ENCODE peak calls at places on chromosomes 2 and 18, in six cellular contexts. D, T, L, S, A and G are unnamed samples.

GRCh38 chr18:42442661-42443060 is 487.6 kb downstream of the PIK3C3 start:
- DNase-seq in D (no peak), T (no peak), L (no peak), S (no peak), A (no peak), G (no peak)

GRCh38 chr2:231315896-231316295 is 79.6 kb upstream of the B3GNT7 start:
- DNase-seq in D (no peak), T (no peak), L (no peak), S (no peak), A (no peak), G (no peak)

GRCh38 chr2:15662026-15662425 is 70.4 kb downstream of the DDX1 start:
- DNase-seq in D (no peak), T (no peak), L (no peak), S (no peak), A (no peak), G (no peak)

GRCh38 chr2:240564191-240564570 is 4.0 kb downstream of the DUSP28 start:
- DNase-seq in D (no peak), T (no peak), L (no peak), S (no peak), A (no peak), G (no peak)

GRCh38 chr2:70888925-70889715 is 46.6 kb upstream of the ATP6V1B1 start:
- DNase-seq in D (no peak), T (no peak), L (no peak), S (no peak), A (peak), G (no peak)

GRCh38 chr2:48120759-48121242 is 214.5 kb upstream of the FBXO11 start:
- DNase-seq in D (no peak), T (no peak), L (peak), S (no peak), A (no peak), G (no peak)

GRCh38 chr2:120854766-120855530 is 119.3 kb downstream of the GLI2 start:
- DNase-seq in D (no peak), T (peak), L (no peak), S (no peak), A (no peak), G (no peak)

GRCh38 chr18:28504100-28504499 is 327.2 kb upstream of the CDH2 start:
- DNase-seq in D (no peak), T (no peak), L (peak), S (no peak), A (no peak), G (no peak)

GRCh38 chr2:43086451-43087221 is 139.8 kb downstream of the ZFP36L2 start:
- DNase-seq in D (no peak), T (no peak), L (peak), S (no peak), A (peak), G (no peak)

GRCh38 chr2:88416016-88416663 is 36.4 kb downstream of the FOXI3 start:
- DNase-seq in D (no peak), T (no peak), L (no peak), S (no peak), A (peak), G (no peak)
- H3K4me3 ChIP-seq in D (no peak), T (no peak), L (no peak), S (no peak), A (peak), G (no peak)

GRCh38 chr2:20524412-20525040 is 77.7 kb downstream of the RHOB start:
- DNase-seq in D (peak), T (no peak), L (no peak), S (no peak), A (no peak), G (no peak)

GRCh38 chr2:20525041-20526035 is 78.5 kb downstream of the RHOB start:
- DNase-seq in D (peak), T (peak), L (peak), S (no peak), A (no peak), G (no peak)

GRCh38 chr2:20523798-20524197 is 76.9 kb downstream of the RHOB start:
- DNase-seq in D (peak), T (no peak), L (no peak), S (no peak), A (no peak), G (no peak)

GRCh38 chr2:20526666-20527065 is 79.8 kb downstream of the RHOB start:
- DNase-seq in D (peak), T (no peak), L (no peak), S (no peak), A (no peak), G (no peak)

GRCh38 chr2:20526146-20526545 is 79.3 kb downstream of the RHOB start:
- DNase-seq in D (no peak), T (no peak), L (no peak), S (no peak), A (no peak), G (no peak)
- H3K27ac ChIP-seq in D (no peak), T (no peak), L (no peak), S (peak), A (no peak), G (no peak)

GRCh38 chr18:63099026-63099840 is 220.3 kb downstream of the BCL2 start:
- DNase-seq in D (no peak), T (no peak), L (no peak), S (no peak), A (no peak), G (no peak)

GRCh38 chr18:63098014-63098981 is 221.3 kb downstream of the BCL2 start:
- DNase-seq in D (no peak), T (no peak), L (no peak), S (no peak), A (no peak), G (no peak)

GRCh38 chr18:63101811-63102210 is 217.8 kb downstream of the BCL2 start:
- DNase-seq in D (no peak), T (no peak), L (no peak), S (no peak), A (no peak), G (no peak)

GRCh38 chr18:63100626-63100900 is 219.0 kb downstream of the BCL2 start:
- DNase-seq in D (no peak), T (no peak), L (no peak), S (no peak), A (no peak), G (no peak)

GRCh38 chr18:63099848-63100625 is 219.5 kb downstream of the BCL2 start:
- DNase-seq in D (peak), T (no peak), L (no peak), S (no peak), A (no peak), G (no peak)
- H3K4me3 ChIP-seq in D (no peak), T (no peak), L (no peak), S (no peak), A (no peak), G (no peak)

DNA sequence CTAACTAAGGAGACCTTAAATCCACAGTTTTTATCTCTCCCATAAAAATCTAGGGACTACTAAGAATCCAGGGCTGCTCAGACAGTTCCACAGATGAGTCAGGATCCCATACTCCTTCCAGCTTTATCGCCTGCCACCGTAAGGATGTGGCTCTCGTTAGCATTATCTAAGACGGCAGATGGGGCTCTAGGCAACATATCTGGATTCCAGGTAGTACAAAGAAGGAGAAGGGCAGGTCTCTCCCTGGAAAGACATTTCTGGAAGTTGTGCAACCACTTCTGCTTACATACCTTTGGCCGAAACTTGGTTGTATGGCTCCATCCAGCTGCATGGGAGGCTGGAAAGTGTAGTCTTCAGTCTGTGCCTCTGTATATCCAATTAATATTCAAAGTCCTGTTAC is 149.4 kb downstream of the SP3 start:
- DNase-seq in D (no peak), T (no peak), L (peak), S (no peak), A (no peak), G (no peak)
- H3K27ac ChIP-seq in D (no peak), T (no peak), L (no peak), S (no peak), A (no peak), G (no peak)

DNA sequence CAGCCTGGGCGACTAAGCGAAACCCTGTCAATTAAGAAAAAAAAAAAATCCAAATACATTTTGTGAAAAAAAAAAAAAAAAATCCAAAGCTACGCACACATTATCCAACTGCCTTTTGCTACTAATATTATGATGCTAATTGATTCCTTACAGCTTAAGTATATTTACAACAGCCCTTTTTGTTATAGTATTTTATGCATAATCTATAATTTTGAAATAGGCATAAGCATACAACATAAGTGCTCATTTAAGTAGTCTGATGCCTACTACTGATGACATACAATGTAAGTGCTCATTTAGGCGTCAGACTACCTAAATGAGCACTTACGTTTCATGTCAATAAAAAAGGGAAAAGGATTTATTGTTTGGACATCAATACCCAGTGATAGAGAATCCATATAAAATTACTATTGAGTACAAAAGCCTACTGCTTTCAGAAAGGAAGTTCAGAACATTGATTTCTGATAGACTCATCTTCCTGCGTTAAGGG is 755 bp upstream of the RNF149 start:
- DNase-seq in D (no peak), T (no peak), L (no peak), S (no peak), A (no peak), G (no peak)
- H3K4me3 ChIP-seq in D (peak), T (peak), L (no peak), S (peak), A (peak), G (peak)

GRCh38 chr2:55922488-55922887 is 1.1 kb downstream of the EFEMP1 start:
- DNase-seq in D (no peak), T (no peak), L (peak), S (no peak), A (peak), G (no peak)
- H3K27ac ChIP-seq in D (no peak), T (peak), L (peak), S (peak), A (no peak), G (no peak)

GRCh38 chr2:101111917-101112771 is 39.0 kb downstream of the TBC1D8 start:
- DNase-seq in D (no peak), T (no peak), L (no peak), S (no peak), A (no peak), G (no peak)
- H3K4me3 ChIP-seq in D (no peak), T (no peak), L (no peak), S (no peak), A (no peak), G (no peak)